ENCODE peak calls at places on chromosomes 16 and 17, in ten cellular contexts. D is IMR-90, J is left ventricle myocardium inferior, A is fibroblast of lung, Q is type B pancreatic cell, O is cardiac fibroblast, K is H9, F is activated B cell treated with CpG ODN at 0.5 μM for 24 hours, M is hepatocyte, V is astrocyte of the spinal cord. U is an unnamed sample.

GRCh38 chr17:76905836-76906235 is 37.6 kb downstream of the MGAT5B start:
- DNase-seq in D (no peak), J (no peak), A (no peak), Q (no peak), O (no peak), K (no peak), F (no peak), M (no peak), V (no peak), U (no peak)

GRCh38 chr17:17837380-17837821 is 615 bp upstream of the SREBF1 start:
- DNase-seq in D (peak), J (no peak), A (peak), Q (no peak), O (peak), K (peak), F (no peak), M (peak), V (peak), U (no peak)

GRCh38 chr17:28338056-28338768 is 2.7 kb downstream of the TNFAIP1 start:
- DNase-seq in D (peak), J (no peak), A (peak), Q (no peak), O (peak), K (no peak), F (no peak), M (no peak), V (peak), U (no peak)

GRCh38 chr16:56637814-56638750 is at the start of gene MT1A:
- DNase-seq in D (peak), J (peak), A (peak), Q (no peak), O (peak), K (peak), F (no peak), M (peak), V (peak), U (no peak)

GRCh38 chr16:2515180-2515803 is 1.5 kb downstream of the ATP6V0C start:
- DNase-seq in D (no peak), J (no peak), A (no peak), Q (no peak), O (no peak), K (no peak), F (no peak), M (no peak), V (no peak), U (peak)

GRCh38 chr17:66416207-66416940 is 114.0 kb downstream of the PRKCA start:
- DNase-seq in D (no peak), J (no peak), A (no peak), Q (no peak), O (no peak), K (no peak), F (no peak), M (no peak), V (no peak), U (no peak)

GRCh38 chr17:27072885-27073284 is 221.0 kb upstream of the WSB1 start:
- DNase-seq in D (no peak), J (no peak), A (no peak), Q (no peak), O (no peak), K (no peak), F (no peak), M (no peak), V (no peak), U (no peak)

GRCh38 chr16:546909-547770 is 13.1 kb upstream of the PRR35 start:
- DNase-seq in D (peak), J (peak), A (peak), Q (peak), O (peak), K (peak), F (no peak), M (peak), V (no peak), U (no peak)

GRCh38 chr16:1959269-1960039 is at the start of gene NDUFB10:
- DNase-seq in D (peak), J (peak), A (peak), Q (peak), O (peak), K (peak), F (peak), M (peak), V (peak), U (peak)

GRCh38 chr16:11752856-11753255 is 10.2 kb upstream of the TXNDC11 start:
- DNase-seq in D (no peak), J (no peak), A (no peak), Q (no peak), O (no peak), K (no peak), F (no peak), M (no peak), V (no peak), U (no peak)

GRCh38 chr16:56424791-56425438 is 430 bp downstream of the AMFR start:
- DNase-seq in D (no peak), J (peak), A (peak), Q (peak), O (no peak), K (peak), F (peak), M (peak), V (peak), U (no peak)

GRCh38 chr17:8162232-8162996 is at the start of gene VAMP2:
- DNase-seq in D (peak), J (peak), A (peak), Q (peak), O (peak), K (peak), F (peak), M (peak), V (peak), U (peak)

GRCh38 chr16:81189100-81189664 is 49.3 kb upstream of the BCO1 start:
- DNase-seq in D (peak), J (peak), A (peak), Q (no peak), O (peak), K (no peak), F (no peak), M (peak), V (no peak), U (no peak)

GRCh38 chr16:17231972-17232371 is 238.8 kb downstream of the XYLT1 start:
- DNase-seq in D (no peak), J (no peak), A (no peak), Q (no peak), O (no peak), K (no peak), F (no peak), M (no peak), V (no peak), U (no peak)

GRCh38 chr17:72423286-72423589 is 302.4 kb downstream of the SOX9 start:
- DNase-seq in D (no peak), J (no peak), A (no peak), Q (no peak), O (no peak), K (no peak), F (no peak), M (no peak), V (no peak), U (no peak)

GRCh38 chr17:43403846-43404245 is 5.1 kb downstream of the ARL4D start:
- DNase-seq in D (no peak), J (no peak), A (no peak), Q (no peak), O (no peak), K (no peak), F (no peak), M (peak), V (no peak), U (no peak)

GRCh38 chr16:64545769-64546168 is 576.1 kb downstream of the CDH11 start:
- DNase-seq in D (no peak), J (no peak), A (no peak), Q (no peak), O (peak), K (no peak), F (no peak), M (no peak), V (no peak), U (no peak)

GRCh38 chr16:1351582-1352362 is at the start of the genes GNPTG and TSR3:
- DNase-seq in D (peak), J (peak), A (peak), Q (peak), O (peak), K (peak), F (peak), M (peak), V (peak), U (peak)

GRCh38 chr16:13883881-13884280 is 36.1 kb upstream of the ERCC4 start:
- DNase-seq in D (no peak), J (no peak), A (no peak), Q (no peak), O (no peak), K (no peak), F (no peak), M (no peak), V (no peak), U (no peak)

GRCh38 chr16:56862776-56863175 is 2.2 kb upstream of the SLC12A3 start:
- DNase-seq in D (no peak), J (no peak), A (no peak), Q (no peak), O (no peak), K (no peak), F (no peak), M (no peak), V (no peak), U (no peak)

GRCh38 chr16:72066747-72067146 is 3.7 kb downstream of the HPR start:
- DNase-seq in D (peak), J (no peak), A (peak), Q (no peak), O (peak), K (no peak), F (no peak), M (peak), V (peak), U (no peak)

GRCh38 chr17:77464988-77465357 is 324.2 kb downstream of the SEC14L1 start:
- DNase-seq in D (no peak), J (no peak), A (no peak), Q (no peak), O (no peak), K (no peak), F (no peak), M (no peak), V (no peak), U (no peak)

DNA sequence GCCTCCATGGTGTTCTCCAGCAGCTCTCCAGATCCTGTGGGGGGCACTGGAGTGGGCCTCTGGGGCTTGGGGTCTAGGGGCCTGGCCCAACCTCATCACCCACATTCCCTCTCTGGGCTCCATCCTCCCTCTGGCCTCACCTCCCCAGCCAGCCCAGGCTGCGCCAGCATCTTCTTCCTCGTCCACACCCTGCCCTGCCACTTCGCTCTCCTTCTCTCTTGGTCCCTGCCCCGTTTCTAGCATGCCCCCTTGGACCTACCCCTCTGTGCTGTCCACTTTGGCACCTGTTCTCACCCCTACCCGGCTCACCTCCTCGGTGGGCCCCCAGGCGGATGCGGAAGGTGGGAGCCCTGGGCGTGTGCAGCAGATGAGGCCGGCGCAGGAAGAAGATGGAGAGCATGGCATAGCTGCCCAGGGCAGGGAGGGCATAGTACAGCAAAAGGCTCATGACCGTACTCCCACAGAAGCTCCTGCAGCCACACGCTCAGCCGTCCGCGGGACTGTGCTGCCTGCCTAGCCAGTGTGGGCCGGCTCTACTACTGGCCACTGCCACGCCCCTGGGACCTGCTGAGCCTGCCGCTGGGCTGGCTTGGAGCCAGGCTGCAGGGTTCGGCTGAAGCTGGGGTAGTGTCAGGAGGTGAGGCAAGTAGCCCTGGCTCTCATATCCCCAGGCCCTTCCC is at the start of gene GDPD3:
- DNase-seq in D (no peak), J (peak), A (peak), Q (no peak), O (no peak), K (peak), F (no peak), M (peak), V (no peak), U (no peak)
- TF ChIP-seq CTCF in D (no peak), J (no peak), A (no peak), Q (peak), O (no peak), K (no peak), F (no peak), M (no peak), V (no peak), U (peak)

DNA sequence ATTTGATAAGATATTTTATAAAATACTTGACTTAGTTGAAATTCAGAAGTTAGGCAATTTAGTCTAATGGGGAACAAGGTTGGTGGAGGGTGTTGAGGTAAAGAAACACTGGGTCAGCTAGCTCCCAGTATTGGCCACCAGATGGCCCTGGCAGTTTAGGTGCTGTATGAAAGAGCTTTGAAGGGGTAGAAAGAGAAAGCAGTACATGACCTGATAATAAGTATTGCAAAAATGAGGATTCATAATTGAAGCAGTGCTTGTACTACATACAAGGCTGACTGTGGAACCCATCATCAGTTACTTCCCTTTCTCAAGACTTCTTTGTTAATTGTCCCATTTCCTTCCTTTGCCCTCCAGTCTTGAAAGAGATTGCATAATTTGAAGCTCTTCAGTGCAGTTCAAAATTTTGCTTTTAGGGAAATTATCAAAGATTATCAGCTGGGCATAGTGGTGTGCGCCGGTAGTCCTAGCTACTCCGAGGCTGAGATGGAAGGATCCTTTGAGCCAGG is 29.4 kb downstream of the TANC2 start:
- DNase-seq in D (peak), J (no peak), A (peak), Q (no peak), O (peak), K (no peak), F (no peak), M (peak), V (peak), U (no peak)
- TF ChIP-seq CTCF in D (peak), J (peak), A (peak), Q (peak), O (peak), K (peak), F (no peak), M (peak), V (peak), U (peak)

GRCh38 chr17:75289122-75289831 is at the start of gene SLC25A19:
- DNase-seq in D (peak), J (peak), A (peak), Q (peak), O (peak), K (peak), F (peak), M (peak), V (peak), U (peak)
- TF ChIP-seq CTCF in D (peak), J (peak), A (peak), Q (peak), O (no peak), K (peak), F (no peak), M (no peak), V (no peak), U (no peak)

GRCh38 chr17:59558953-59559352 is 6.5 kb upstream of the DHX40 start:
- DNase-seq in D (peak), J (no peak), A (peak), Q (no peak), O (peak), K (no peak), F (no peak), M (peak), V (peak), U (no peak)
- TF ChIP-seq CTCF in D (peak), J (peak), A (no peak), Q (peak), O (peak), K (peak), F (no peak), M (peak), V (peak), U (peak)

GRCh38 chr17:50268040-50268439 is 6.2 kb upstream of the TMEM92 start:
- DNase-seq in D (no peak), J (no peak), A (no peak), Q (no peak), O (no peak), K (peak), F (peak), M (peak), V (no peak), U (peak)

GRCh38 chr17:50265690-50266306 is 8.5 kb upstream of the TMEM92 start:
- DNase-seq in D (no peak), J (no peak), A (peak), Q (peak), O (peak), K (peak), F (peak), M (peak), V (no peak), U (peak)

GRCh38 chr17:50265212-50265611 is 9.1 kb upstream of the TMEM92 start:
- DNase-seq in D (no peak), J (no peak), A (no peak), Q (no peak), O (no peak), K (no peak), F (peak), M (peak), V (no peak), U (no peak)

GRCh38 chr17:50267074-50267841 is 7.0 kb upstream of the TMEM92 start:
- DNase-seq in D (peak), J (no peak), A (peak), Q (no peak), O (peak), K (no peak), F (peak), M (peak), V (peak), U (peak)

DNA sequence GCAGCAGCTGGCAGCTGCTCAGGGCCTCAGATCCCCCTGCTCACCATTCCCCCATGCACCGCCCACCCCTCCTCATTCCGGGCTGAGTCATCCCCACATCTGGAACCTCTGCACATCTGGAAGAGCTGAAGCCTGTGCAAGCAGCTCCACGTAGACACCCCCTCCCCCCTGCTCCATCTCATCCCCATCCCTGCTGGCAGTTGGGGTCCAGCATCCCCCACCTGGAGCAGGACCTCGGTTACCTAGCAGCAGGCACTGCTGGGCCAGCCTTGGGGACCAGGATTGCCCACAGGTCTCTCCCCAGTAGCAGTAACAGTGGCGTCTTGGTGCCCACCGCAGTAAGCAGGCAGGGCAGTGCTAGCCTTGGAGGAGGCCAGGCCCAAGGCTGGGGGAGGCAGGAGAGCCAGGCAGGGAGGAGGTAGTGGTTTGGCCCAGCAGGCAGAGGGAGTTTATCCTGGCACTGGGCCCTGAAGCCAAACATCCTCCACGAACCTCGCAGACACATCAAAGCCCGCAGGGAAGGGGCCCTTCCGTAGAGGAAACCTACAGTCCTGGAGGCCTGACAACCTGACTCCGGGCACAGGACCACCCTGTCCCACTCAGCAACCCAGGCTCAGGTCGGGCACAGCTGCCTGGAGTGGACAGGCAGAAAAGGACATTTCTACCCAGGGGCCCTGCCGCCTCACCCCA is 7.7 kb upstream of the TMEM92 start:
- DNase-seq in D (peak), J (no peak), A (peak), Q (peak), O (peak), K (peak), F (peak), M (peak), V (peak), U (peak)
- TF ChIP-seq CTCF in D (peak), J (no peak), A (peak), Q (no peak), O (peak), K (no peak), F (no peak), M (no peak), V (peak), U (no peak)

GRCh38 chr17:33038740-33039139 is 47.1 kb downstream of the SPACA3 start:
- DNase-seq in D (peak), J (no peak), A (peak), Q (no peak), O (peak), K (peak), F (no peak), M (peak), V (no peak), U (no peak)
- TF ChIP-seq CTCF in D (peak), J (peak), A (peak), Q (peak), O (peak), K (peak), F (no peak), M (peak), V (peak), U (peak)

GRCh38 chr17:65219124-65219523 is 82.0 kb downstream of the RGS9 start:
- DNase-seq in D (no peak), J (no peak), A (no peak), Q (no peak), O (peak), K (no peak), F (no peak), M (no peak), V (no peak), U (no peak)
- TF ChIP-seq CTCF in D (no peak), J (peak), A (no peak), Q (peak), O (peak), K (peak), F (no peak), M (peak), V (peak), U (no peak)

DNA sequence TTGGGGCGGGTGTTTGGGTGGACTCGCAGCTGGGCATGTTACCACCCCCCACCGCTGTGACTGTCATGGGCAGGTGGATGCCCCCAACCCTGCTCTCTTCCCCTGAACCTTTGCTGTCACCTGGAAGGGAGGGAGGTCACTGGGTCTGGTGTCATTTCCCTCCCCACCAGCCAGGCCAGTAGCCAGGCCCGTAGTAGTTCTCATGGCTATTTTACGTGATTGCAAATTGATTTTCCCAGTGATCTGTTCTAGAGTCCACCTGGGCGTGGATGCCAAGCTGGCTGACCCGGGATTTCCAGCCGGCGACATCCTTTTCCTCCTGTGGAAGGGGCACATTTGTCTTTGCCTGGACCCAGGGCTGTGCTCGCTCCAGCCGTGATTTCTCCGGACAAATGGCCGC is 226.7 kb upstream of the CIBAR2 start:
- DNase-seq in D (no peak), J (no peak), A (no peak), Q (no peak), O (no peak), K (no peak), F (no peak), M (no peak), V (no peak), U (no peak)
- TF ChIP-seq CTCF in D (no peak), J (no peak), A (no peak), Q (no peak), O (no peak), K (no peak), F (no peak), M (no peak), V (no peak), U (no peak)